ENCODE peak calls at places on chromosomes 1 and 21, in seven cellular contexts. L, Y, R, E, Q, J and K are unnamed samples.

GRCh38 chr1:24586970-24587820 is 31.3 kb downstream of the NCMAP start:
- DNase-seq in Y (peak; percentile 63), E (peak; percentile 73), L (peak; percentile 66), R (peak; percentile 43), J (peak; percentile 39), Q (peak; percentile 72), K (peak; percentile 54)

GRCh38 chr1:203607169-203607873 is 19.3 kb upstream of the ATP2B4 start:
- DNase-seq in J (peak; percentile 76), Y (peak; percentile 98), R (peak; percentile 95), Q (peak; percentile 89), E (peak; percentile 94), L (peak; percentile 96), K (no peak)

GRCh38 chr1:166858726-166859419 is 17.2 kb downstream of the TADA1 start:
- DNase-seq in Q (no peak), Y (no peak), J (no peak), L (no peak), R (no peak), E (no peak), K (no peak)

GRCh38 chr21:26405735-26406361 is 167.2 kb downstream of the CYYR1 start:
- DNase-seq in L (peak; percentile 79), Y (peak; percentile 72), Q (peak; percentile 89), R (peak; percentile 91), J (peak; percentile 91), E (peak; percentile 88), K (no peak)

GRCh38 chr1:191016765-191017164 is 539.1 kb upstream of the BRINP3 start:
- DNase-seq in Y (no peak), Q (no peak), L (no peak), J (no peak), E (no peak), R (no peak), K (no peak)

GRCh38 chr1:219926363-219926998 is 1.9 kb downstream of the SLC30A10 start:
- DNase-seq in J (peak; percentile 32), E (peak; percentile 33), L (no peak), Q (no peak), Y (no peak), R (no peak), K (no peak)

GRCh38 chr1:206971029-206971655 is 882 bp upstream of the FCAMR start:
- DNase-seq in J (no peak), L (no peak), R (no peak), Q (no peak), Y (no peak), E (no peak), K (no peak)

GRCh38 chr21:34771512-34772028 is 102.8 kb downstream of the CLIC6 start:
- DNase-seq in E (peak; percentile 90), R (peak; percentile 69), L (peak; percentile 41), J (peak; percentile 86), Y (peak; percentile 81), Q (peak; percentile 76), K (no peak)

GRCh38 chr1:210447456-210448057 is 118.9 kb downstream of the HHAT start:
- DNase-seq in Q (no peak), R (no peak), E (no peak), L (no peak), J (no peak), Y (no peak), K (no peak)

GRCh38 chr1:23848673-23849616 is 19.1 kb downstream of the FUCA1 start:
- DNase-seq in R (no peak), E (no peak), J (no peak), L (no peak), Y (no peak), Q (no peak), K (no peak)

GRCh38 chr1:232038704-232039103 is 412.1 kb downstream of the DISC1 start:
- DNase-seq in L (peak; percentile 16), Q (peak; percentile 6), E (no peak), Y (no peak), R (no peak), J (no peak), K (no peak)

GRCh38 chr1:51252366-51252765 is 16.3 kb downstream of the RNF11 start:
- DNase-seq in L (no peak), E (no peak), Q (no peak), Y (no peak), J (no peak), R (no peak), K (no peak)

GRCh38 chr1:202806845-202807366 is 1.3 kb downstream of the KDM5B start:
- DNase-seq in R (peak; percentile 17), J (peak; percentile 26), Y (no peak), L (peak; percentile 29), Q (peak; percentile 60), E (peak; percentile 27), K (no peak)

GRCh38 chr1:201348211-201348566 is 29.3 kb downstream of the TNNT2 start:
- DNase-seq in L (peak; percentile 55), J (peak; percentile 45), R (peak; percentile 35), Q (peak; percentile 76), Y (peak; percentile 63), E (peak; percentile 98), K (peak; percentile 78)

GRCh38 chr1:65717815-65718454 is 74.8 kb upstream of the PDE4B start:
- DNase-seq in J (no peak), Q (peak; percentile 44), R (peak; percentile 46), L (peak; percentile 19), E (peak; percentile 60), Y (peak; percentile 66), K (no peak)

GRCh38 chr1:151545542-151545941 is 5.4 kb downstream of the TUFT1 start:
- DNase-seq in J (no peak), L (peak; percentile 26), R (no peak), Y (no peak), Q (peak; percentile 2), E (no peak), K (no peak)

GRCh38 chr1:53377438-53377841 is 49.6 kb upstream of the LRP8 start:
- DNase-seq in L (no peak), E (no peak), Q (no peak), R (no peak), Y (no peak), J (no peak), K (no peak)

DNA sequence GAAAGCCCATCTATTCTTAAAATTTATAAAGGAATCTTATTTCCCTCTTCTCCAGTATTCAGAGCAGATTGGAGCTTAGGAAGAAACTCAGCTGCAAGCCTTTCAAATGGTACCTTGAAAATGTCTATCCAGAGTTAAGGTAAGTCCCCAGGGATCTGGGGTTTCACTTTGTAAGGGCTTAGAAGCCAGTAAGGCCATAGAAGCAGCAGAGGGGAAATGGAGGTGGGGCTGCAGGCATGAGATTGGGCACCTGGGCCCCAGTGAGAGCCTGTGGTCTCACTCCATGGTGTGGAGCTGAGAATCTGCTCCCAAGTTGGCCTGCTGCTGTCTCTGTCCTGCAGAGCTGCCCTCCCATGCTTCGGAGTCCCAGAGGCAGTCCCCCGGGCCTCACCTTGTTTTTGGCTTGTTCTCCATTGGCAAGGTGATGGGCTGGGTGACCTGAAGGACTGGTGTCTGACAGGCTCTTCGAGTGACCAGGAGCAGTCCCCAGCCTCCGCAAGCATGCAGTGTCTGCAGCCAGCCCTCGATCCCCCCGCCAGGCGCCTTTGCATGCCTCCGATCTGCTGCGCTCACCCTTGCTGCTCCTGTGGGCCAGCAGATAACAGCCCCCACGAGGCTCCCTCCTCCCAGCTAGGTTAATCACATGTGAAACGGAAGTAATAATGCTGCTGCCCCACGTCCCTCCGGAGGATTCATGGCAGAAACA is 163.1 kb downstream of the PGBD5 start:
- DNase-seq in Y (no peak), R (no peak), J (no peak), L (no peak), Q (no peak), E (no peak), K (no peak)
- H3K9ac ChIP-seq in Y (no peak overlapping the region), R (no peak overlapping the region), J (no peak overlapping the region), L (no peak overlapping the region), Q (no peak overlapping the region), E (no peak overlapping the region), K (peak overlapping the region; percentile 6)

DNA sequence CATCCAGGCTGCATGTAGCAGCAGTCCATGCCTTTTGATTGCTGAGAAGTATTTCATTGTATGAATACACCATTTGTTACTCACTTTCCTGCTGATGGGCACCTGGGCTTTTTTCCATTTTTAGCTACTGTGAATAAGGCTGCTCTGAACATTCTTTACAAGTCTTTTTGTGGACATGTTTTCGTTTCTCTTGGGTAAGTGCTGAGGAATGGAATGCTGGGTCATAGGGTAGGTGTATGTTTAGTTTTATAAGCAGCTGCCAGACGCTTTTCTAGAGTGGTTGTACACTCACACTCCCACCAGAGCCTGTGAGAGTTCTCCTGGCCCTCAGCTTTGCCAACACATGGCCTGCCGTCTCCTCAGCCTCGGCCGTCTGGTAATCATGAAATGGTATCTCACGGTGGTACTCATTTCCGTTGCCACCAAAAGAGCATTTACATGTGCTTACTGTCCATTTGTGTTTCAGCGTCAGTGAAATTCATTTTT is 22.7 kb downstream of the SLX9 start:
- DNase-seq in J (peak; percentile 94), E (no peak), L (peak; percentile 97), Y (peak; percentile 100), R (peak; percentile 100), Q (peak; percentile 94), K (no peak)
- H3K36me3 ChIP-seq in J (peaks cover 6% of the 10 kb centered on the region), E (peaks cover 66% of the 10 kb centered on the region), L (peaks cover 47% of the 10 kb centered on the region), Y (peaks cover 19% of the 10 kb centered on the region), R (peaks cover 4% of the 10 kb centered on the region), Q (peaks cover 3% of the 10 kb centered on the region), K (peaks cover 90% of the 10 kb centered on the region)

GRCh38 chr1:43207229-43207853 is 35.2 kb downstream of the CFAP57 start:
- DNase-seq in Y (peak; percentile 70), E (no peak), Q (peak; percentile 80), L (peak; percentile 92), J (no peak), R (peak; percentile 42), K (no peak)
- H3K9ac ChIP-seq in Y (peak overlapping the region; percentile 41), E (peak overlapping the region; percentile 57), Q (peak overlapping the region; percentile 61), L (peak overlapping the region; percentile 64), J (peak overlapping the region; percentile 61), R (peak overlapping the region; percentile 28), K (no peak overlapping the region)

GRCh38 chr1:161948435-161948834 is 75.2 kb downstream of the OLFML2B start:
- DNase-seq in J (no peak), E (no peak), R (no peak), Y (no peak), L (peak; percentile 27), Q (no peak), K (no peak)
- H3K36me3 ChIP-seq in J (no peaks in the 10 kb centered on the region), E (peaks cover 3% of the 10 kb centered on the region), R (no peaks in the 10 kb centered on the region), Y (no peaks in the 10 kb centered on the region), L (no peaks in the 10 kb centered on the region), Q (no peaks in the 10 kb centered on the region), K (no peaks in the 10 kb centered on the region)